ENCODE peak calls at places on chromosomes 2 and 18, in seven cellular contexts. One of them, this sample, is unnamed.

GRCh38 chr18:23568739-23569138 is 17.6 kb downstream of the NPC1 start:
- DNase-seq in transverse colon: no peak
- DNase-seq in sigmoid colon: no peak
- DNase-seq in upper lobe of left lung: no peak
- DNase-seq in A549: no peak
- DNase-seq in ovary: no peak
- DNase-seq in H1: no peak
- DNase-seq in this sample: no peak

GRCh38 chr2:191845248-191845715 is 1.6 kb downstream of the CAVIN2 start:
- DNase-seq in transverse colon: no peak
- DNase-seq in sigmoid colon: peak; percentile 83
- DNase-seq in upper lobe of left lung: peak; percentile 50
- DNase-seq in A549: peak; percentile 40
- DNase-seq in ovary: peak; percentile 40
- DNase-seq in H1: no peak
- DNase-seq in this sample: no peak

GRCh38 chr2:145431181-145431951 is 911.4 kb upstream of the ZEB2 start:
- DNase-seq in transverse colon: no peak
- DNase-seq in sigmoid colon: no peak
- DNase-seq in upper lobe of left lung: no peak
- DNase-seq in A549: peak; percentile 11
- DNase-seq in ovary: no peak
- DNase-seq in H1: peak; percentile 13
- DNase-seq in this sample: no peak

GRCh38 chr2:54063967-54064535 is 51.4 kb upstream of the ACYP2 start:
- DNase-seq in transverse colon: no peak
- DNase-seq in sigmoid colon: no peak
- DNase-seq in upper lobe of left lung: no peak
- DNase-seq in A549: no peak
- DNase-seq in ovary: no peak
- DNase-seq in H1: no peak
- DNase-seq in this sample: no peak

GRCh38 chr2:170816499-170817246 is at the start of gene GAD1:
- DNase-seq in transverse colon: peak; percentile 76
- DNase-seq in sigmoid colon: peak; percentile 86
- DNase-seq in upper lobe of left lung: peak; percentile 59
- DNase-seq in A549: peak; percentile 70
- DNase-seq in ovary: peak; percentile 60
- DNase-seq in H1: no peak
- DNase-seq in this sample: peak; percentile 49

GRCh38 chr2:1620081-1620480 is 124.2 kb downstream of the PXDN start:
- DNase-seq in transverse colon: no peak
- DNase-seq in sigmoid colon: no peak
- DNase-seq in upper lobe of left lung: no peak
- DNase-seq in A549: no peak
- DNase-seq in ovary: no peak
- DNase-seq in H1: no peak
- DNase-seq in this sample: no peak

GRCh38 chr2:29000481-29000880 is 19.4 kb downstream of the TOGARAM2 start:
- DNase-seq in transverse colon: peak; percentile 56
- DNase-seq in sigmoid colon: peak; percentile 79
- DNase-seq in upper lobe of left lung: peak; percentile 91
- DNase-seq in A549: no peak
- DNase-seq in ovary: no peak
- DNase-seq in H1: no peak
- DNase-seq in this sample: no peak

GRCh38 chr2:219274392-219274921 is 4.7 kb upstream of the DNAJB2 start:
- DNase-seq in transverse colon: no peak
- DNase-seq in sigmoid colon: no peak
- DNase-seq in upper lobe of left lung: peak; percentile 46
- DNase-seq in A549: peak; percentile 93
- DNase-seq in ovary: no peak
- DNase-seq in H1: no peak
- DNase-seq in this sample: no peak

GRCh38 chr2:63692002-63692606 is 103.3 kb downstream of the MDH1 start:
- DNase-seq in transverse colon: no peak
- DNase-seq in sigmoid colon: no peak
- DNase-seq in upper lobe of left lung: no peak
- DNase-seq in A549: peak; percentile 62
- DNase-seq in ovary: no peak
- DNase-seq in H1: no peak
- DNase-seq in this sample: no peak

GRCh38 chr2:37614061-37614802 is 57.2 kb downstream of the CDC42EP3 start:
- DNase-seq in transverse colon: peak; percentile 29
- DNase-seq in sigmoid colon: peak; percentile 88
- DNase-seq in upper lobe of left lung: no peak
- DNase-seq in A549: peak; percentile 21
- DNase-seq in ovary: no peak
- DNase-seq in H1: no peak
- DNase-seq in this sample: no peak

GRCh38 chr2:131835621-131836091 is 308.0 kb downstream of the CCDC74A start:
- DNase-seq in transverse colon: no peak
- DNase-seq in sigmoid colon: no peak
- DNase-seq in upper lobe of left lung: no peak
- DNase-seq in A549: no peak
- DNase-seq in ovary: no peak
- DNase-seq in H1: no peak
- DNase-seq in this sample: no peak

GRCh38 chr18:14974088-14974487 is 226.1 kb downstream of the ANKRD30B start:
- DNase-seq in transverse colon: no peak
- DNase-seq in sigmoid colon: no peak
- DNase-seq in upper lobe of left lung: no peak
- DNase-seq in A549: no peak
- DNase-seq in ovary: no peak
- DNase-seq in H1: no peak
- DNase-seq in this sample: no peak

GRCh38 chr18:78507217-78507616 is 472.4 kb upstream of the SALL3 start:
- DNase-seq in transverse colon: no peak
- DNase-seq in sigmoid colon: peak; percentile 43
- DNase-seq in upper lobe of left lung: no peak
- DNase-seq in A549: no peak
- DNase-seq in ovary: no peak
- DNase-seq in H1: no peak
- DNase-seq in this sample: no peak

GRCh38 chr18:34697891-34698290 is 12.2 kb upstream of the DTNA start:
- DNase-seq in transverse colon: no peak
- DNase-seq in sigmoid colon: no peak
- DNase-seq in upper lobe of left lung: no peak
- DNase-seq in A549: no peak
- DNase-seq in ovary: no peak
- DNase-seq in H1: no peak
- DNase-seq in this sample: no peak

GRCh38 chr18:46373787-46374186 is 269.6 kb downstream of the HAUS1 start:
- DNase-seq in transverse colon: no peak
- DNase-seq in sigmoid colon: no peak
- DNase-seq in upper lobe of left lung: no peak
- DNase-seq in A549: no peak
- DNase-seq in ovary: no peak
- DNase-seq in H1: no peak
- DNase-seq in this sample: no peak

DNA sequence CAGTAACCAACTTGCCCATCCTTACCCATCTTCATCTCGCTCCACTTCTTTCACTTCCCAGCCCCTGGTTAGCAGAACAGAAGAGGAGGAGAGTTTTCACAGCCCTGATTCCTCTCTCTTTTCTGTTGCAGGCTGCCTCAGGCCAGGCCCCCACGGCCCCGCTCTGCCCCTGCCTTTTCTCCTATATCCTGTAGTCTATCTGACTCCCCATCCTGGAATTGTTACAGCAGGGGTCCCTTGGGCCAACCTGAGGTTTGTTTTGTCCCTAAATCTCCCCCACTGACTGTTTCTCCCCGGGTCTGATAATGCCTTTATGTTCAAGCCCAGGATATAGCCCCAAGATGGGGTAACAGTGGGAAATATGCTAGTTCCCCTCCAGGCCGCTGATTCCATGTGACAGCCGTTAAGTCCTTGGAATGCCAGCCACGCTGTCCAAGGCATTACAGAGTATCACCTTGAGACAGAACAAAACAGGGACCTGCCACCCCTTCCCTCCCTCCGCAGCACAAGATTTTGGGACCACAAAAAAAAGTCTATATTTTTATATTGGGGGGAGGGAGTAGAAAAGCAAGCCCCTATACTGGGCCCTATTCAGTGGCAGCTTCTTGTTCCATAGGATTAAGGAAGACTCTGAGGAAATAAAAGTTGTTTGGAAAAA is 1.4 kb downstream of the OST4 start:
- DNase-seq in transverse colon: no peak
- DNase-seq in sigmoid colon: peak; percentile 50
- DNase-seq in upper lobe of left lung: no peak
- DNase-seq in A549: no peak
- DNase-seq in ovary: no peak
- DNase-seq in H1: no peak
- DNase-seq in this sample: no peak
- H3K4me3 ChIP-seq in transverse colon: no peak overlapping the region
- H3K4me3 ChIP-seq in sigmoid colon: no peak overlapping the region
- H3K4me3 ChIP-seq in upper lobe of left lung: peak overlapping the region; percentile 70
- H3K4me3 ChIP-seq in A549: peak overlapping the region; percentile 92
- H3K4me3 ChIP-seq in ovary: no peak overlapping the region
- H3K4me3 ChIP-seq in H1: peak overlapping the region; percentile 94
- H3K4me3 ChIP-seq in this sample: peak overlapping the region; percentile 93

DNA sequence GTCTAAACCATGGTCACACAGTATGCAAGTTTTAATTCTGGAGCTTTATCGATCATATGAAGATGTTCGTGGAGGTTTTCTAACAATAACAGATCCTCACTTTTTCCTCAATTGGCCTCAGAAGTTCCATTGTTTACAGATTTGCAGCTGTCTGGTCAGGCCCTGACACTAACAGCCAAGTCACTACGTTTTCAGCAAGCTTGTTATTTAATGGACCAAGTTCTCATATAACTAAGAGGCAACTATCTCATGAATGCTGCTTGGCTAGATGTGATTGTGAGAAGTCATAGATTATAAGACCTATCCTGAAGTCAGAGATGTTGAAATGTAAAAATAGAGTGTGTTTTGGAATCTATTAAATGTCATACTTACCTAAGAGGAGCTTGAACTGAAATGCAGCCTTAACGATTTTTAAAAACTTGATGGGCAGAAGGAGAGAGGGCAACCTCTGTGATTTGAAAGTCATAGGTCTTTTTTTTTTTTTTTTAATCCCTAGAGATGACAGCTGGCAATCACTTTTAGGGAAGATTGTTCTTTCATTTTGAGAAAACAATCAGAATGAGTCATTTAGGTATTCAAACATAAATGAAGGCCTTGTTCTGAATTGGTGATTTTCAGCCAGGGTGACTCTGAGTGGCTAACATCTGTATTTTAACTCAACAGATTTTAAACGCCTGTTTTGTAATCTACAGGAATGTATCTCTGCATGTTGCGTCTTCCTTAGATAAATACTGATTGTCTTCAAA is 48.4 kb upstream of the NEMP2 start:
- DNase-seq in transverse colon: no peak
- DNase-seq in sigmoid colon: no peak
- DNase-seq in upper lobe of left lung: no peak
- DNase-seq in A549: no peak
- DNase-seq in ovary: no peak
- DNase-seq in H1: no peak
- DNase-seq in this sample: no peak
- TF ChIP-seq EP300 in transverse colon: no peak
- TF ChIP-seq EP300 in sigmoid colon: no peak
- TF ChIP-seq EP300 in upper lobe of left lung: no peak
- TF ChIP-seq EP300 in A549: no peak
- TF ChIP-seq EP300 in ovary: no peak
- TF ChIP-seq EP300 in H1: no peak
- TF ChIP-seq EP300 in this sample: no peak

DNA sequence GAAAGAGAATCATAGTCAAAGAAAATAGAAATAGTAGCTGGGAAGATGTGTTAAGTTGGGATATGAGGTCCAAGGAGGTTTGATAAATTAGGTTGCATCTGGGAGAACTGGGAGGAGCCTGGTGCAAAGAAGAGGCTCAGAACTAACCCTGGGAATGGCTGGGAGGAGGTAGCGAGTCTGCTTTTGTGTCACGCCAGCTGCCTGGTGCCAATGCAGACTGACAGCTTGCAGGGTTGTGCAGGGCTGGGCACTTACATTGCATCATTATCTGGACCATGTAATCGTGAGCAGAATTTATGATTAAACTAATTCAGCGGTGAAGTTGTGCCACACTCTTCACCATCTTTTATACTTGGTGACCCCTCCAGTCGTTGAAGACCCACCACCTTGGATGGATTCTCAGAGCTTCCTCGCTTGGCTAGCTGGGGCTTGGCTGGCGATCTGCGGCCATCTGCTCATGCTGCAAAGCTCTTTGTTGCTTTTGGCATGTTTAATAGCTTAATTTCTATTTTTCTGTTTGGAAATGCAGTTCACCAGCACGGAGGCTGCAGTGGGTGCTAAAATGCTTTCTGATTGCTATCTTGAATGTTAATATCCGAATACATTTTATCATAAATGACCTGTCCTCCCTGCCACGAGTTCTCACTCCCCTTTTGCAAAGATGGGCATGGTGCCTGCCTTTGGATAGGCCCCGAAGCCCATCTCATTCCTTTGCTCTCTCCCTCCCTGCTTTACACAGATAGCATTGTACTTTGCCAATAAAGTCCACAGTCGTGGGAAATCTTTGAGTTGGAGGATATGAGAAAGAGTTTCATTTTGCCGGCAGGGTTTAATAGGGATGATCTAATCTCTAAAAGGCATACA is 188.1 kb downstream of the PRKCE start:
- DNase-seq in transverse colon: no peak
- DNase-seq in sigmoid colon: no peak
- DNase-seq in upper lobe of left lung: no peak
- DNase-seq in A549: no peak
- DNase-seq in ovary: no peak
- DNase-seq in H1: no peak
- DNase-seq in this sample: no peak
- H3K4me3 ChIP-seq in transverse colon: no peak overlapping the region
- H3K4me3 ChIP-seq in sigmoid colon: no peak overlapping the region
- H3K4me3 ChIP-seq in upper lobe of left lung: no peak overlapping the region
- H3K4me3 ChIP-seq in A549: no peak overlapping the region
- H3K4me3 ChIP-seq in ovary: no peak overlapping the region
- H3K4me3 ChIP-seq in H1: no peak overlapping the region
- H3K4me3 ChIP-seq in this sample: no peak overlapping the region

DNA sequence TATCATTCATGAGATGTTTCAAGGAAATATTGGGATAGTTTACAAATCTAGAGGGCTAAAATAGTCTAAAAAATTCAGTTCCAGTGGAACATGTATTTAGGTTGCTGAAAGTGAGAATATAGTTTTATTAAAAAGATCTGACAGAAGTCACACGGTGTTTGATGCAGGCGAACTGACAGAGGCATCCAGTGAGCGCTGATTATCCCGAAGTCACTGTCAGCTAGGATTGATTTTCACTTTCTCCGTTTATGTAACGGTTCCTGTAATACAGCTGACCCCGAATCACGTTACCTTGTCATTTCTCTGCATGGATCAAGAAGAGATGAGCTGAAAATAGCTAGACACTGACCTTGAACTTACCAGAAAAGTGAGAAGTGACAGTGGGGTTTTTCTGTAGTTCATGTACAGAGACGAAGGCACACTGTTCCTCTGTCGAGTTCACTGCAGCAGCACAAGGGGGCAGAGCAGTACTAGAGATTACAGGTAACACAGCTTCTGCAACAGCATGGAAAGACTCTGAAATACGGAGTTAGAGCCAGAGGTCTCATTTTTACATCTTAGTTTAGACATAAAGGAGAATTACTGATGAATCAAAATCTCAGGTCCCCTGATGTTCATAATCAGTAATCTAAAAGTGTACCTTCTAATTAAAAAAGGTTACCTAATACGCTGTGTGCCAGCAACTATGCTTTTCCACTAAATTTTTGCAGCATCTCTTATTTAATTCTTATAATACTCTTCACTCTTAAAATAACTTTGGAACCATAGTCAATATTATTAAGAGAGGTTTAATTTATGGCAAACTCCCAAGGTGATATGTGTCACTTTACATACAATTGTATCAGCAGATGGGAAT is 33.0 kb downstream of the ARHGAP15 start:
- DNase-seq in transverse colon: peak; percentile 33
- DNase-seq in sigmoid colon: no peak
- DNase-seq in upper lobe of left lung: peak; percentile 54
- DNase-seq in A549: peak; percentile 58
- DNase-seq in ovary: peak; percentile 46
- DNase-seq in H1: no peak
- DNase-seq in this sample: peak; percentile 33
- TF ChIP-seq EP300 in transverse colon: no peak
- TF ChIP-seq EP300 in sigmoid colon: no peak
- TF ChIP-seq EP300 in upper lobe of left lung: no peak
- TF ChIP-seq EP300 in A549: no peak
- TF ChIP-seq EP300 in ovary: no peak
- TF ChIP-seq EP300 in H1: no peak
- TF ChIP-seq EP300 in this sample: no peak

This sample was measured in tibial nerve.